ENCODE peak calls at places on chromosomes 2 and 18, in four cellular contexts. T, X, U and D are unnamed samples.

GRCh38 chr2:222142027-222142426 is 156.8 kb downstream of the PAX3 start:
- DNase-seq in T (no peak), X (no peak), U (no peak), D (no peak)

GRCh38 chr2:218953366-218953954 is 6.0 kb upstream of the CDK5R2 start:
- DNase-seq in T (no peak), X (no peak), U (peak), D (no peak)

GRCh38 chr2:169653636-169654035 is 40.6 kb downstream of the CFAP210 start:
- DNase-seq in T (no peak), X (no peak), U (no peak), D (no peak)

GRCh38 chr2:197674546-197674945 is 841 bp downstream of the RFTN2 start:
- DNase-seq in T (no peak), X (no peak), U (no peak), D (no peak)

GRCh38 chr2:71798266-71799012 is 345.1 kb downstream of the DYSF start:
- DNase-seq in T (no peak), X (no peak), U (peak), D (peak)

GRCh38 chr2:36352711-36353110 is 2.9 kb upstream of the CRIM1 start:
- DNase-seq in T (no peak), X (no peak), U (no peak), D (no peak)

GRCh38 chr2:187481543-187481942 is 33.5 kb upstream of the CALCRL start:
- DNase-seq in T (no peak), X (no peak), U (no peak), D (no peak)

GRCh38 chr2:180495606-180496005 is 484.8 kb upstream of the UBE2E3 start:
- DNase-seq in T (peak), X (no peak), U (no peak), D (no peak)

GRCh38 chr18:70139138-70139537 is 66.3 kb downstream of the RTTN start:
- DNase-seq in T (no peak), X (no peak), U (no peak), D (no peak)

GRCh38 chr2:45993476-45993991 is 303.7 kb upstream of the EPAS1 start:
- DNase-seq in T (peak), X (peak), U (peak), D (peak)

GRCh38 chr2:147030966-147031760 is 813.7 kb upstream of the ACVR2A start:
- DNase-seq in T (no peak), X (no peak), U (no peak), D (peak)

GRCh38 chr2:221502270-221502973 is 69.7 kb downstream of the EPHA4 start:
- DNase-seq in T (no peak), X (no peak), U (no peak), D (no peak)

GRCh38 chr2:120287183-120288015 is 34.7 kb downstream of the RALB start:
- DNase-seq in T (no peak), X (no peak), U (no peak), D (peak)

GRCh38 chr18:24726727-24727539 is 266.5 kb downstream of the HRH4 start:
- DNase-seq in T (peak), X (peak), U (peak), D (peak)

GRCh38 chr2:160270571-160271113 is 70.6 kb upstream of the ITGB6 start:
- DNase-seq in T (no peak), X (no peak), U (peak), D (no peak)

GRCh38 chr2:232327089-232328037 is 51.2 kb upstream of the ALPP start:
- DNase-seq in T (peak), X (peak), U (peak), D (peak)

GRCh38 chr2:64311948-64312621 is 141.9 kb upstream of the LGALSL start:
- DNase-seq in T (peak), X (peak), U (peak), D (peak)

GRCh38 chr18:76486029-76486428 is 9.0 kb downstream of the ZNF516 start:
- DNase-seq in T (no peak), X (no peak), U (no peak), D (no peak)

GRCh38 chr18:35127201-35127600 is 86.0 kb downstream of the MAPRE2 start:
- DNase-seq in T (no peak), X (no peak), U (peak), D (no peak)

GRCh38 chr18:6650063-6650462 is 79.5 kb upstream of the ARHGAP28 start:
- DNase-seq in T (no peak), X (no peak), U (no peak), D (no peak)

GRCh38 chr2:230219419-230220331 is at the start of gene SP110:
- DNase-seq in T (peak), X (peak), U (peak), D (peak)

GRCh38 chr2:3278521-3279218 is 98.9 kb downstream of the EIPR1 start:
- DNase-seq in T (no peak), X (no peak), U (no peak), D (no peak)

GRCh38 chr2:64751286-64752260 is 97.9 kb upstream of the SERTAD2 start:
- DNase-seq in T (no peak), X (peak), U (peak), D (no peak)

GRCh38 chr2:102235491-102235890 is 48.7 kb downstream of the IL1RL2 start:
- DNase-seq in T (no peak), X (no peak), U (peak), D (peak)

GRCh38 chr2:202337706-202338346 is 38.3 kb upstream of the BMPR2 start:
- DNase-seq in T (no peak), X (no peak), U (no peak), D (no peak)

GRCh38 chr2:32798841-32799240 is 147.9 kb upstream of the LTBP1 start:
- DNase-seq in T (no peak), X (no peak), U (no peak), D (no peak)

GRCh38 chr2:33765122-33765521 is 166.0 kb upstream of the FAM98A start:
- DNase-seq in T (no peak), X (no peak), U (peak), D (no peak)